ENCODE peak calls at places on chromosomes 7 and 10, in four cellular contexts. A is fibroblast of lung, L is DND-41, G is IMR-90. Q is an unnamed sample.

GRCh38 chr7:28582226-28582625 is 169.9 kb downstream of the CREB5 start:
- DNase-seq in A (no peak), L (no peak), G (no peak), Q (no peak)

GRCh38 chr7:125059861-125060456 is 130.3 kb upstream of the POT1 start:
- DNase-seq in A (peak), L (no peak), G (peak), Q (no peak)

GRCh38 chr10:25064401-25064800 is 48.0 kb downstream of the THNSL1 start:
- DNase-seq in A (no peak), L (no peak), G (no peak), Q (no peak)

GRCh38 chr7:142438235-142438922 is 180.5 kb upstream of the PRSS58 start:
- DNase-seq in A (peak), L (peak), G (peak), Q (peak)

GRCh38 chr10:132322621-132323048 is 9.4 kb upstream of the LRRC27 start:
- DNase-seq in A (no peak), L (no peak), G (peak), Q (no peak)

GRCh38 chr7:75740846-75741497 is 2.2 kb upstream of the HIP1 start:
- DNase-seq in A (no peak), L (no peak), G (no peak), Q (peak)

GRCh38 chr7:88281729-88282128 is 25.0 kb downstream of the STEAP4 start:
- DNase-seq in A (no peak), L (no peak), G (no peak), Q (no peak)

GRCh38 chr7:117212969-117213877 is 109.6 kb downstream of the WNT2 start:
- DNase-seq in A (peak), L (peak), G (peak), Q (no peak)

GRCh38 chr7:7761974-7762769 is 43.8 kb upstream of the RPA3 start:
- DNase-seq in A (peak), L (peak), G (peak), Q (no peak)

GRCh38 chr7:2795906-2796305 is 48.2 kb downstream of the GNA12 start:
- DNase-seq in A (no peak), L (no peak), G (no peak), Q (no peak)

GRCh38 chr7:159197066-159197975 is 52.7 kb upstream of the VIPR2 start:
- DNase-seq in A (no peak), L (peak), G (no peak), Q (no peak)

GRCh38 chr10:117222552-117223412 is 18.1 kb upstream of the SLC18A2 start:
- DNase-seq in A (no peak), L (no peak), G (no peak), Q (no peak)

GRCh38 chr10:122139627-122140151 is 131.4 kb upstream of the BTBD16 start:
- DNase-seq in A (no peak), L (no peak), G (no peak), Q (no peak)
- H3K27ac ChIP-seq in A (no peak), L (no peak), G (no peak), Q (peak)

DNA sequence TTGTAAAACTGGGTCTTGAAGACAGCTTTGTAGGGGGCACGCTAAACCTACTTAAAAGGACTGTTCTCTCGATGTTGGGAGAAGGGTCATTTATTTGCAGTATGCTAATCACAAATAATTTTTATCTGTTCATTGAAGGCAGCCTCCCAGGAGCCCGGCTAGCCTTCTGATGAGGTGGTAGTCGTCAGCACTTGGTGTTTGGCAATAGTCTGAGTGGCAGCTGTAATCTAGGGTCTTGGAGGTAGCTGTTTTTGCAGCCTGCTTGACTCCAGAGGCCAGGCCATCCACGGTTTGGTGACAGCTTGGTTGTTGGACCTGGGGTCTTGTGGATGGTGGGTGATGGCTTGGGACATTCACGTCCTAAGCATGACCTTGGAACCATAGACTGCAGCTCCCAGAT is 2.2 kb downstream of the GTF2IRD1 start:
- DNase-seq in A (no peak), L (no peak), G (no peak), Q (no peak)
- H3K27ac ChIP-seq in A (no peak), L (no peak), G (no peak), Q (peak)

GRCh38 chr7:30069096-30069867 is 41.1 kb downstream of the PLEKHA8 start:
- DNase-seq in A (no peak), L (no peak), G (peak), Q (no peak)
- H3K27ac ChIP-seq in A (no peak), L (no peak), G (no peak), Q (no peak)

GRCh38 chr10:5655003-5655600 is 11.3 kb downstream of the ASB13 start:
- DNase-seq in A (no peak), L (peak), G (no peak), Q (no peak)

GRCh38 chr10:5652746-5653145 is 13.6 kb downstream of the ASB13 start:
- DNase-seq in A (no peak), L (no peak), G (no peak), Q (no peak)

GRCh38 chr10:5656737-5657579 is 9.4 kb downstream of the ASB13 start:
- DNase-seq in A (no peak), L (no peak), G (no peak), Q (no peak)

GRCh38 chr10:5651086-5651764 is 15.2 kb downstream of the ASB13 start:
- DNase-seq in A (no peak), L (no peak), G (no peak), Q (no peak)

DNA sequence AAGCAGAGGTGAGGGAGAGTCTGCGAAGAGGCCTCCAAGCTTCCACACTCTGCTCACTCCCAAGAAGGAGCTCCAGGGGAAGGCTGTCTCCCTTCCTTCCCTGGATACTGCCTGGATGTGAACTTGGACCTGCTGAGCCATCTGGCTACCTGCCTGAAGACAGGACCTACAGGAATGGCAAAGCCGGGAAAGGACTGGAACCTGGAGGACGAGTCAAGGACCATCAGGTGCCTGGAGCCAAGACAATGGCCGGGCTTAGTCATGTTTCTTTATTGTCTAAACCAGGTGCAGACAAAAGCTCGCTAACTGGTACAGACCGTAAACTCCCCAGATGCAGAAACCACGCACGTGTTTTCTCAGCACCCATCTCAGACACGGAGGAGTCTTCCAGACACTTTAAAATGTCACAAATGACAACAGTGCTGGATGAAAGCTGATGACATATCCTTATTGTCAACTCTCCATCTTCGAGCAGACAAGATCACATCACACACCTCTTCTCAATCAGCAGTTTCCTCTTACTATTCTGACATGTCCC is 12.1 kb downstream of the ASB13 start:
- DNase-seq in A (no peak), L (no peak), G (no peak), Q (no peak)
- H3K27ac ChIP-seq in A (no peak), L (no peak), G (no peak), Q (peak)

DNA sequence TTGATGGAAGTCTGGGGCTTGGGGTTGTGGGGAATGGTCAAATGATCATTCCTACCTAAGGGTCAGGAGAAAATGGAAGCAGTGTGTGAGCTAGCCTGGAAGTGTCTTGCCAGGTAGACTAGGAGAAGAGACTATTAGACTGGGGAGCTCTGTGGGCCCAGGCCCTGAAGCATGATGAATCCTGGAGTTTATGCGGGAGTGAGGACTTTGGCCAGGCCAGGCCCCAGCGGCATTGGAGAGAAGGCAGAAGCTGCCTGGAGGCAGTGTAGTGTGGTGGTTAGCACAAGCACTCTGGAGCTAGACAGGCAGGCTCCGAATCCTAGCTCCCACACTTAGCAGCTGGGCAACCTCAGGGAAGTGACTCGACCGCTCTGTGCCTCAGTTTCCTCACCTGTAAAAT is 29.3 kb downstream of the ZMIZ1 start:
- DNase-seq in A (no peak), L (no peak), G (no peak), Q (no peak)
- H3K27ac ChIP-seq in A (peak), L (no peak), G (no peak), Q (no peak)

DNA sequence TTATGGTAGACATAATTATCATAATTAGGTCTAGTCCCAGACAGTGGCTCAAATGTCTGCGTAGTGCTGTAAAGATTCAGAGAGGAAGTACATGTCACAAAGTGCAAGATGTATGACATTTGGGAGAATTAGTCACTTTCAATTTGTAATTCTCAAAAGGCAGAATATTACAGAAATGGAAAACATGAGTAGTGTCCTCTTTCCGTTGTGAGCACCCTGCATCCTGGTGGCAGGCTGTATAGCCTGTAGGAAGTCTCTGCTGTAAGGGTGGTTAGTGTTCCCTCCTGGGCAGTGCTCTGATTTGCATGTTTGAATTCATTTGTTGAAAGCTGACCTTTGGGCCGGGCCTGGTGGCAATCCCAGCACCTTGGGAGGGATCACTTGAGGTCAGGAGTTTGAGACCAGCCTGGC is 17.0 kb downstream of the CDK14 start:
- DNase-seq in A (peak), L (no peak), G (peak), Q (no peak)
- H3K27ac ChIP-seq in A (no peak), L (no peak), G (no peak), Q (no peak)

GRCh38 chr7:30160329-30160728 is 25.5 kb downstream of the MTURN start:
- DNase-seq in A (no peak), L (no peak), G (no peak), Q (no peak)
- H3K27ac ChIP-seq in A (no peak), L (no peak), G (no peak), Q (no peak)

GRCh38 chr10:110835841-110836240 is 35.9 kb upstream of the PDCD4 start:
- DNase-seq in A (no peak), L (no peak), G (no peak), Q (no peak)

GRCh38 chr10:110833941-110834621 is 37.6 kb upstream of the PDCD4 start:
- DNase-seq in A (no peak), L (no peak), G (no peak), Q (no peak)

GRCh38 chr10:110834622-110835219 is 37.0 kb upstream of the PDCD4 start:
- DNase-seq in A (peak), L (peak), G (no peak), Q (no peak)

GRCh38 chr10:110829721-110830410 is 41.9 kb upstream of the PDCD4 start:
- DNase-seq in A (no peak), L (no peak), G (no peak), Q (no peak)

DNA sequence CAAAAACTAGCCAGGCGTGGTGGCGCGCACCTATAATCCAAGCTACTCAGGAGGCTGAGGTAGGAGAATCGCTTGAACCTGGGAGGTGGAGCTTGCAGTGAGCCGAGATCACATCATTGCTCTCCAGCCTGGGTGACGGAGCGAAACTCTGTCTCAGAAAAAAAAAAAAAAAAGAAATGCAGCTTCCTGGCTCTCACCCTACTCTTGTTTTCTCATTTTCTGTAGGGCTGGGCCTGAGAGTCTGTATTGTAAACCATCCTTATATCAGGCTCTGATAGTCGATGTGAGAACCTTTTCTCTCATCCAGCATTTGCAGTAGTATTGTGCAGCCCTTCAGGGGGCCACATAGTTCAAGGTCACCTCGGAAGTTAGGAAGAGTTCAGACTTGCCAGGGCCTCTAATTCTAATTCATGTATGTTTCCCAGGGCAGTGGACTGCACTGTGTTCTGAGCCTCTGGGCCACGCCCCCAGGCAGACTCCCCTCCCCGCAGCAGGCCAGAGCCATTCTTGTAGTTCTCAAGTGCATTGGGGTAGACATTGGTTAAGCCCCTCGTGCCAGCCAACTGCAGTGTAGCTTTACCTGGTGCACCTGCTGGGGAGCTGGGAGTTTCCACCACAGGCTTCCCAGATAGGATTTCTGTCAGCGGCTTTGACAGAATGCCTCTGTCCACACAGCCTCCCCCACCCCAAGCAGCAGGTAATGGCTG is 38.3 kb upstream of the PDCD4 start:
- DNase-seq in A (no peak), L (no peak), G (no peak), Q (no peak)
- H3K27ac ChIP-seq in A (no peak), L (no peak), G (no peak), Q (peak)

GRCh38 chr7:134611611-134612151 is 35.0 kb upstream of the BPGM start:
- DNase-seq in A (no peak), L (no peak), G (no peak), Q (no peak)
- H3K27ac ChIP-seq in A (no peak), L (no peak), G (no peak), Q (no peak)

Q was measured in gastrocnemius medialis.